ENCODE peak calls at places on chromosome 9, in six cellular contexts. Q is NCI-H524, C is DMS153, N is midbrain, W is WTC11, T is MV-4-11. L is an unnamed sample.

GRCh38 chr9:114745879-114746550 is 59.8 kb downstream of the TNFSF15 start:
- DNase-seq in N (no peak), Q (no peak), C (no peak), W (no peak), T (no peak), L (no peak)

GRCh38 chr9:133658442-133659431 is 22.6 kb downstream of the DBH start:
- DNase-seq in T (no peak), W (peak), N (no peak), Q (peak), C (peak), L (no peak)

GRCh38 chr9:7212101-7212500 is 454.3 kb downstream of the KDM4C start:
- DNase-seq in T (no peak), Q (no peak), C (no peak), N (peak), W (no peak), L (peak)

GRCh38 chr9:125438506-125439433 is 177.1 kb downstream of the GAPVD1 start:
- DNase-seq in Q (no peak), C (no peak), W (no peak), T (no peak), N (no peak), L (no peak)

GRCh38 chr9:26326473-26327044 is 566.0 kb downstream of the CAAP1 start:
- DNase-seq in C (peak), T (peak), Q (peak), W (peak), N (peak), L (peak)

GRCh38 chr9:81116340-81117207 is 572.8 kb downstream of the TLE1 start:
- DNase-seq in Q (no peak), W (no peak), C (peak), T (no peak), N (no peak), L (no peak)

GRCh38 chr9:37054513-37054776 is 20.4 kb upstream of the PAX5 start:
- DNase-seq in W (no peak), Q (no peak), T (no peak), N (no peak), C (no peak), L (no peak)

GRCh38 chr9:134932171-134932570 is 14.5 kb upstream of the FCN1 start:
- DNase-seq in N (no peak), W (no peak), C (no peak), T (no peak), Q (no peak), L (no peak)

GRCh38 chr9:83972286-83972685 is 7.7 kb downstream of the HNRNPK start:
- DNase-seq in C (no peak), N (no peak), W (no peak), T (peak), Q (no peak), L (no peak)

GRCh38 chr9:121811751-121812150 is 160.3 kb downstream of the DAB2IP start:
- DNase-seq in C (no peak), W (no peak), N (no peak), Q (no peak), T (no peak), L (no peak)

GRCh38 chr9:80839821-80840670 is 849.3 kb downstream of the TLE1 start:
- DNase-seq in C (no peak), T (no peak), Q (peak), W (no peak), N (no peak), L (no peak)

GRCh38 chr9:121992571-121993212 is 100.4 kb downstream of the TTLL11 start:
- DNase-seq in Q (peak), W (peak), T (peak), C (peak), N (peak), L (peak)

GRCh38 chr9:69797680-69798079 is 22.9 kb upstream of the CFAP95 start:
- DNase-seq in W (no peak), N (no peak), C (peak), Q (peak), T (no peak), L (no peak)

L was measured in putamen.